ENCODE peak calls at places on chromosomes 3 and 15, in eight cellular contexts. T is endodermal cell, S is astrocyte, E is neuronal stem cell, A is mesendoderm, D is PC-3, H is mammary epithelial cell, F is H9. M is an unnamed sample.

GRCh38 chr3:196563721-196564225 is 4.6 kb downstream of the WDR53 start:
- DNase-seq in F (no peak), A (no peak), E (no peak), D (peak), T (no peak), S (peak), H (peak), M (no peak)

GRCh38 chr3:54873059-54873695 is 54.7 kb downstream of the LRTM1 start:
- DNase-seq in S (no peak), T (no peak), E (no peak), H (no peak), A (no peak), D (peak), F (no peak), M (no peak)

GRCh38 chr3:111594205-111594604 is 941 bp downstream of the ZBED2 start:
- DNase-seq in T (no peak), F (no peak), E (no peak), A (peak), D (peak), H (peak), S (peak), M (no peak)

GRCh38 chr15:99359760-99360159 is 108.5 kb downstream of the LRRC28 start:
- DNase-seq in D (no peak), H (no peak), E (no peak), T (no peak), F (no peak), A (no peak), S (no peak), M (no peak)

GRCh38 chr15:52103217-52104207 is 9.1 kb downstream of the BCL2L10 start:
- DNase-seq in H (peak), E (no peak), A (peak), F (no peak), S (peak), T (peak), D (peak), M (no peak)

GRCh38 chr3:55416381-55416821 is 70.7 kb downstream of the WNT5A start:
- DNase-seq in F (no peak), D (peak), E (no peak), T (no peak), H (peak), A (no peak), S (peak), M (no peak)

GRCh38 chr3:124347418-124347817 is 355.5 kb upstream of the ROPN1 start:
- DNase-seq in T (no peak), H (peak), E (no peak), D (peak), A (no peak), S (no peak), F (no peak), M (no peak)

GRCh38 chr3:17759901-17760300 is 17.5 kb upstream of the TBC1D5 start:
- DNase-seq in S (peak), D (peak), H (no peak), E (no peak), A (no peak), F (no peak), T (no peak), M (no peak)

GRCh38 chr3:181739628-181740027 is 27.9 kb downstream of the SOX2 start:
- DNase-seq in E (no peak), F (no peak), T (no peak), D (peak), H (peak), A (no peak), S (peak), M (no peak)

DNA sequence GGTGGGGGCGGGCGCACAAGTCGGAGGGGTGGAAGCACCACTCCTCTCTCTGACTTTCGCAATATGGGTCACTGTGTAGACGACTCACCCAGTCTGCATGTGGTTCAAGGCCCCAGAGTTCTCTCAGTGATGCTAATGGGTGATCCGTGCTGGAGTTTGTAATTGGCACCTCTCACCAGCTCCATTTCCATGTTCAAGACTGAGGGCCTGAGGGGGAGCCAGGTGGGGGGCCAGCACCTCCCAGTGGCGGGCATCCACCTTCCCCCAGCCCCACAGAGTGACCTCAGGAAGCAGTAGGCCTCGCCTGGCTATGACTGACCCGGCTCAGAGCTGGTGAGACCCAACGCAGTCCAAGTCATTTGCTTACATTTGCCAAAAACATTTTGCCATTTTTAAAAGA is 230.0 kb upstream of the ST8SIA2 start:
- DNase-seq in H (peak), S (no peak), T (peak), F (peak), E (no peak), D (no peak), A (peak), M (no peak)
- H3K9ac ChIP-seq in H (no peak), S (no peak), T (no peak), F (no peak), E (no peak), D (no peak), A (no peak), M (no peak)

GRCh38 chr3:143321058-143321769 is 201.6 kb downstream of the CHST2 start:
- DNase-seq in E (no peak), H (no peak), F (no peak), S (no peak), T (no peak), D (no peak), A (no peak), M (no peak)
- H3K27ac ChIP-seq in E (no peak), H (no peak), F (no peak), S (no peak), T (no peak), D (no peak), A (no peak), M (no peak)

GRCh38 chr3:169813757-169814517 is 1.2 kb upstream of the LRRC34 start:
- DNase-seq in D (no peak), H (no peak), S (no peak), T (peak), F (peak), E (no peak), A (peak), M (peak)

GRCh38 chr3:169809230-169809795 is 3.4 kb upstream of the LRRIQ4 start:
- DNase-seq in S (no peak), H (no peak), E (no peak), A (no peak), D (no peak), F (no peak), T (no peak), M (no peak)

GRCh38 chr3:169812124-169812843 is 386 bp upstream of the LRRIQ4 start:
- DNase-seq in S (peak), T (peak), A (peak), D (peak), E (peak), F (peak), H (peak), M (peak)

GRCh38 chr3:169812844-169813677 is at the start of the genes LRRC34 and LRRIQ4:
- DNase-seq in D (peak), E (peak), S (peak), H (no peak), T (peak), F (peak), A (peak), M (peak)

DNA sequence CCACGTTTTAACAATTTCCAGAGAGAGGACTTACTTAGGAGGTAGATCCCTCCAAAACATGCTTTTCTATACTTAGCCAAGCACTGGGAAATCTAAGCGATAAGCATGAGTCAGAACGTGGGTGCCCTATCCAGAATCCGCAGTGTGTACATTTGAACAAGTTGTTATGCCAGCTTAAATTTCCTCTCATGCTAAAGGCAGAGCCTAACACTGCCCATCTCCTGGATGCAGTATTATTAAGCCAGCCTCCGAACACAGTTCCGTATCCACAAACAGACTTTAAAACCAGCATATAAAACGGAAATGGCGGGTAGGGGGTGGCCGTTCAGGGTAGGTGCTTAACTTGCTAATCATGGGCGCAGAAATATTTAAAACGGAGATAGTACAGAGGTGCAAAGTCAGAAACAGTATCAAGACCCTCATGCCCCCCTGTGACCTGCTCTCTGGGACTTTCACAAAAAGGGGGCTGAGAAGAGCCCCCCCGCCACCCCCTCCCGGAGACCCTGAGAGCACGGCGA is 1.0 kb upstream of the LRRIQ4 start:
- DNase-seq in H (no peak), T (no peak), S (peak), A (no peak), F (no peak), D (peak), E (no peak), M (peak)
- H3K9ac ChIP-seq in H (no peak), T (no peak), S (peak), A (peak), F (no peak), D (peak), E (no peak), M (peak)

DNA sequence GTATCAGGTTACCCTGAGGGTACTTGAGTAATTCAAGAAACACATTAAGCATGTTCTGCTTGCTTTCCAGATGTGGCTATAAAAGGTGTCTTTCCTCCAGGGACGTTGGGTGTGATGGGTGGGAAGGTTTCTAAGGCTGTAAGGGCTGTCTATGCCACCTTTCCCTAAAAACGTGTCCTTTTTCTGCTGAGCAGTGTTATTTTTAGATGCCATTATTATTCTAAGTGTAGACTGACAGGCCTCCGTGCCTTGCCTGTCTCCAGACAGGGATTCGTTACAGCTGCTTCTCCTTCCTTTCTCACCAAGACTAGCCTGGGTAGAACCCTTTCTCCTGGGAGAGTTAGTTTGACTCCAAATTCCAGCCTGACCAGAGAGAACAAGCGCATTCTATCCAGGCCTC is 26.8 kb upstream of the RHO start:
- DNase-seq in A (no peak), S (no peak), F (no peak), H (no peak), D (no peak), E (no peak), T (no peak), M (no peak)
- H3K27ac ChIP-seq in A (no peak), S (no peak), F (no peak), H (no peak), D (no peak), E (no peak), T (no peak), M (no peak)

GRCh38 chr3:143071776-143072175 is 47.8 kb upstream of the CHST2 start:
- DNase-seq in A (no peak), D (no peak), H (no peak), S (no peak), T (no peak), F (no peak), E (no peak), M (no peak)
- H3K9ac ChIP-seq in A (no peak), D (no peak), H (no peak), S (peak), T (no peak), F (no peak), E (no peak), M (no peak)

GRCh38 chr15:73992594-73992898 is 451 bp upstream of the STOML1 start:
- DNase-seq in E (no peak), H (no peak), S (no peak), F (no peak), A (no peak), T (no peak), D (no peak), M (no peak)
- H3K27ac ChIP-seq in E (no peak), H (peak), S (no peak), F (no peak), A (no peak), T (no peak), D (no peak), M (peak)

DNA sequence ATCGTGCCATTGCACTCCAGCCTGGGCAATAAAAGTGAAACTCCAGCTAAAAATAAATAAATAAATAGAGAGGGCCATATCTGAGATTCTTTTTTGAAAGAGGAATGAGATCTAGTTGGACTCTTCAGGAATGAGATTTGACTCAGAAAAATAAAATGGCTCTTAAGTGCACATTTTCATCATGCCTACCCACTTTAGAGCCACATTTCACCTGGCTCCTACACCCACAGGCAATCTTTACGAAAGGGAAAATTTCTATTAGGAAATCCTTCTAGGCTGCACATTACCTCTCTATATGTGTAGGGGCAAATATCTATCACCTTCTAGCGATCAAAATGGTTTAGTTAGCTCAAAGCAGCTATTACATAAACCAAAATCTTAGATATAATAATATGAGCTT is 16.9 kb upstream of the NLGN1 start:
- DNase-seq in A (no peak), H (no peak), F (no peak), T (no peak), D (no peak), S (no peak), E (no peak), M (no peak)
- H3K9ac ChIP-seq in A (no peak), H (no peak), F (no peak), T (no peak), D (no peak), S (no peak), E (no peak), M (no peak)

DNA sequence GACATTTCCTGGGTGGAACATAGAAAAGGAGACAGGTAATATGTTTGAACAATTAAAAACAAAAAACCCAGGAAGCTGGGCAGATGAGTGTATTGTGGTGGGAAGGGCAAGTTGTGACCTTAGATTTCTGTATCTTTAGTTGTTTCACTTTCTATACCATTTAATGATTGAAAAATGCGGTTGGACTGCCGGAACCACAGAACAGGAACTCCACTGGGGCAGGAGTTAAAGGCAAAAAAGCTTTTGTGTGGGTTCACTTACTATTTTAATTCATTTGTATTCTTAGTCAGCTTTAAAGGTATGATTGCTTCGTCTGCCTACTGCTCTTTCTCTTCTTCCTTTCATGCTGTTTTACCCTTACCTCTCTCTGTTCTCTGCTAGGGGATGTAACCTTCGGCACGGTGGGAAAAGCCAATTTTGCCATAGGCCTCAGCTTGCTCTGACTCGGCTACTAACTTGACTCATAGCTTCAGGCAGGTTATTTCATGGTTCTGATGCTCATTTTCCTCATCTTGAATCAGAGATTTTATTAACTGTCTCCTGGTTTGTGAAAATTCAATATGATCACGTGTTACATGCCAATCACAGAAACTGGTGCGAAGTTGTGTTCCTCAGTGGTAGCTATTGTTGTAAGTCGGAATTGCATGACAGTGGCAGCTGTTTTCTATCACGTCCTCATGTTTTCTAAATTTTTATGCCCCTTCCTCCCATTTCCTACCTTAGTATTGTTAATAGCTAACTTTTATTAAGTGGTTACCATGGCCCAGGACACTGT is 1.6 kb upstream of the MCTP2 start:
- DNase-seq in H (peak), S (no peak), A (no peak), E (no peak), T (no peak), F (no peak), D (peak), M (no peak)
- H3K27ac ChIP-seq in H (peak), S (no peak), A (no peak), E (no peak), T (no peak), F (no peak), D (peak), M (peak)

GRCh38 chr15:28879551-28879950 is 6.2 kb upstream of the APBA2 start:
- DNase-seq in A (no peak), T (no peak), F (no peak), H (no peak), S (no peak), E (no peak), D (no peak), M (no peak)

GRCh38 chr15:28881600-28881999 is 4.2 kb upstream of the APBA2 start:
- DNase-seq in A (no peak), E (no peak), T (no peak), S (no peak), F (no peak), D (no peak), H (no peak), M (no peak)

GRCh38 chr15:28881170-28881569 is 4.6 kb upstream of the APBA2 start:
- DNase-seq in E (no peak), A (no peak), F (no peak), H (no peak), T (no peak), D (peak), S (no peak), M (no peak)

GRCh38 chr15:28878209-28878608 is 7.6 kb upstream of the APBA2 start:
- DNase-seq in F (no peak), T (no peak), S (no peak), D (no peak), A (no peak), H (no peak), E (no peak), M (no peak)

DNA sequence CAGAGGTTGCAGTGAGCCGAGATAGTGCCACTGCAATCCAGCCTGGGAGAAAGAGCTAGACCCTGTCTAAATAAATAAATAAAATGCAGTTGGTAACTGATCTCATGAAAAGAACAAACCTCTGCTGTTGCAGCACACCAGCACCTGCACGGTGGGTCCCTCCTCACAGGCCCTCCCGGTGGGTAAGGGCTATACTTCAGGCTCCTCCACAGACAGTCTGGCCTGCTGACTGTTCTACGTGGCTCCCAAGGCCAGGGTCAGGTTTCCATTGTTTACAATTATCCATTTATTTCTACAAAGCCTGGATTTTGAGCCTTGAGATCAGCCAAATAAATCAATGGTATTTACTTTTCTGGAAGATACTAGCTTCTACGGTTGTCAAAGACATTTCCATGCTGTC is 5.1 kb upstream of the APBA2 start:
- DNase-seq in A (no peak), D (no peak), E (no peak), S (no peak), H (no peak), T (no peak), F (no peak), M (no peak)
- H3K9ac ChIP-seq in A (no peak), D (no peak), E (no peak), S (no peak), H (no peak), T (no peak), F (no peak), M (no peak)

M was measured in colonic mucosa.